ENCODE peak calls at places on chromosomes 13 and 19, in seven cellular contexts. B is astrocyte of the spinal cord; K is B cell; Z is stimulated activated CD4-positive, alpha-beta T cell treated with anti-CD3 and anti-CD28 coated beads, Interleukin-12 subunit alpha, Interleukin-12 subunit beta, amount 100 ng/mL, for 4 hours; Y is glutamatergic neuron; G is T-helper 1 cell; R is T follicular helper cell. D is an unnamed sample.

GRCh38 chr13:113641426-113641825 is 16.6 kb downstream of the ATP4B start:
- DNase-seq in B (no peak), K (no peak), Z (no peak), Y (no peak), G (no peak), R (no peak), D (no peak)

GRCh38 chr13:83613524-83613923 is 268.8 kb downstream of the SLITRK1 start:
- DNase-seq in B (no peak), K (no peak), Z (no peak), Y (no peak), G (no peak), R (no peak), D (no peak)

GRCh38 chr13:113802090-113802531 is 43.1 kb downstream of the TMEM255B start:
- DNase-seq in B (peak; percentile 74), K (no peak), Z (no peak), Y (peak; percentile 63), G (no peak), R (no peak), D (peak; percentile 46)

GRCh38 chr13:85771856-85772255 is 27.4 kb downstream of the SLITRK6 start:
- DNase-seq in B (no peak), K (no peak), Z (no peak), Y (no peak), G (no peak), R (no peak), D (no peak)

GRCh38 chr13:94950303-94950702 is 238.0 kb upstream of the SOX21 start:
- DNase-seq in B (no peak), K (no peak), Z (no peak), Y (no peak), G (no peak), R (no peak), D (no peak)

GRCh38 chr13:34591801-34592454 is 350.1 kb upstream of the NBEA start:
- DNase-seq in B (no peak), K (no peak), Z (no peak), Y (no peak), G (no peak), R (no peak), D (no peak)

GRCh38 chr19:10510301-10510802 is 6.9 kb downstream of the S1PR5 start:
- DNase-seq in B (no peak), K (peak; percentile 82), Z (peak; percentile 52), Y (peak; percentile 63), G (peak; percentile 24), R (peak; percentile 44), D (peak; percentile 66)

GRCh38 chr13:44792096-44792495 is 197.2 kb downstream of the NUFIP1 start:
- DNase-seq in B (no peak), K (no peak), Z (no peak), Y (no peak), G (no peak), R (no peak), D (no peak)

GRCh38 chr19:8306235-8307054 is 1.7 kb downstream of the CD320 start:
- DNase-seq in B (no peak), K (peak; percentile 21), Z (no peak), Y (no peak), G (no peak), R (no peak), D (peak; percentile 1)

GRCh38 chr13:26785845-26786630 is 25.5 kb upstream of the GPR12 start:
- DNase-seq in B (no peak), K (peak; percentile 51), Z (peak; percentile 33), Y (no peak), G (peak; percentile 22), R (peak; percentile 17), D (no peak)

GRCh38 chr13:34155931-34156607 is 338.1 kb downstream of the RFC3 start:
- DNase-seq in B (peak; percentile 71), K (no peak), Z (no peak), Y (no peak), G (no peak), R (no peak), D (no peak)

GRCh38 chr19:722553-723101 is 13.9 kb downstream of the PALM start:
- DNase-seq in B (no peak), K (peak; percentile 67), Z (no peak), Y (no peak), G (no peak), R (no peak), D (no peak)

GRCh38 chr13:37313383-37313782 is 207.9 kb upstream of the CSNK1A1L start:
- DNase-seq in B (peak; percentile 91), K (no peak), Z (no peak), Y (no peak), G (no peak), R (no peak), D (no peak)

GRCh38 chr13:61255035-61255796 is 160.4 kb downstream of the PCDH20 start:
- DNase-seq in B (peak; percentile 8), K (no peak), Z (no peak), Y (no peak), G (no peak), R (no peak), D (no peak)

GRCh38 chr13:99501952-99502310 is 659 bp downstream of the TM9SF2 start:
- DNase-seq in B (no peak), K (no peak), Z (no peak), Y (peak; percentile 23), G (no peak), R (no peak), D (no peak)

GRCh38 chr13:66532146-66532545 is 698.0 kb downstream of the PCDH9 start:
- DNase-seq in B (peak; percentile 79), K (no peak), Z (no peak), Y (no peak), G (no peak), R (no peak), D (no peak)

GRCh38 chr19:41325947-41326706 is 16.2 kb downstream of the CCDC97 start:
- DNase-seq in B (peak; percentile 76), K (peak; percentile 79), Z (no peak), Y (no peak), G (no peak), R (no peak), D (no peak)

GRCh38 chr13:88656751-88657150 is 985.6 kb downstream of the SLITRK5 start:
- DNase-seq in B (no peak), K (no peak), Z (no peak), Y (no peak), G (no peak), R (no peak), D (no peak)

GRCh38 chr19:6616011-6616410 is 25.1 kb upstream of the CD70 start:
- DNase-seq in B (peak; percentile 59), K (no peak), Z (no peak), Y (no peak), G (no peak), R (no peak), D (no peak)

GRCh38 chr13:27991881-27992280 is 3.4 kb upstream of the URAD start:
- DNase-seq in B (no peak), K (no peak), Z (no peak), Y (no peak), G (no peak), R (no peak), D (no peak)

GRCh38 chr19:46732172-46732938 is 13.5 kb upstream of the FKRP start:
- DNase-seq in B (no peak), K (no peak), Z (no peak), Y (no peak), G (no peak), R (no peak), D (no peak)

GRCh38 chr19:43563816-43564215 is 11.5 kb downstream of the XRCC1 start:
- DNase-seq in B (no peak), K (no peak), Z (no peak), Y (no peak), G (no peak), R (no peak), D (no peak)

GRCh38 chr13:79194272-79194671 is 211.8 kb downstream of the RBM26 start:
- DNase-seq in B (no peak), K (peak; percentile 45), Z (no peak), Y (no peak), G (peak; percentile 14), R (peak; percentile 8), D (no peak)

GRCh38 chr13:59178344-59178743 is 985.4 kb downstream of the DIAPH3 start:
- DNase-seq in B (peak; percentile 8), K (no peak), Z (no peak), Y (no peak), G (no peak), R (no peak), D (no peak)

GRCh38 chr19:4284176-4284958 is 5.3 kb downstream of the SHD start:
- DNase-seq in B (no peak), K (peak; percentile 35), Z (no peak), Y (peak; percentile 67), G (no peak), R (no peak), D (no peak)

GRCh38 chr13:51825165-51825592 is 19.8 kb downstream of the TMEM272 start:
- DNase-seq in B (no peak), K (no peak), Z (no peak), Y (no peak), G (no peak), R (no peak), D (no peak)

GRCh38 chr19:37855098-37855497 is 51.3 kb downstream of the WDR87 start:
- DNase-seq in B (peak; percentile 36), K (peak; percentile 66), Z (peak; percentile 25), Y (no peak), G (no peak), R (no peak), D (no peak)

GRCh38 chr13:50428183-50428877 is 413.1 kb downstream of the KCNRG start:
- DNase-seq in B (no peak), K (no peak), Z (no peak), Y (no peak), G (no peak), R (no peak), D (no peak)

D was measured in neural crest cell.